ENCODE peak calls at places on chromosomes 16 and 17, in five cellular contexts. T is cardiac muscle cell, Q is neural crest cell, F is upper lobe of right lung, G is B cell. O is an unnamed sample.

GRCh38 chr17:72682597-72682996 is 409.9 kb downstream of the SLC39A11 start:
- DNase-seq in G (no peak), F (no peak), T (no peak), Q (no peak), O (no peak)

GRCh38 chr16:27911486-27911885 is 152.0 kb downstream of the GSG1L start:
- DNase-seq in G (no peak), Q (no peak), F (no peak), T (no peak), O (no peak)

GRCh38 chr17:16215965-16216316 is 607 bp upstream of the NCOR1 start:
- DNase-seq in Q (no peak), F (no peak), G (no peak), T (no peak), O (no peak)

GRCh38 chr16:2054543-2055245 is 6.9 kb downstream of the TSC2 start:
- DNase-seq in T (no peak), G (no peak), Q (no peak), F (peak; percentile 81), O (peak; percentile 61)

GRCh38 chr17:82160081-82160480 is 52.6 kb downstream of the CCDC57 start:
- DNase-seq in G (no peak), T (no peak), Q (no peak), F (no peak), O (no peak)

GRCh38 chr17:1058423-1059130 is 61.6 kb downstream of the TIMM22 start:
- DNase-seq in Q (peak; percentile 41), F (peak; percentile 88), T (no peak), G (no peak), O (peak; percentile 68)

GRCh38 chr16:8458481-8458880 is 131.8 kb downstream of the TMEM114 start:
- DNase-seq in T (no peak), F (no peak), G (no peak), Q (no peak), O (no peak)

GRCh38 chr16:85594621-85595298 is 18.4 kb upstream of the GSE1 start:
- DNase-seq in G (no peak), F (no peak), T (no peak), Q (no peak), O (no peak)

GRCh38 chr16:64589836-64590235 is 532.0 kb downstream of the CDH11 start:
- DNase-seq in F (no peak), G (no peak), T (no peak), Q (no peak), O (no peak)

GRCh38 chr16:28188085-28188916 is 23.5 kb downstream of the XPO6 start:
- DNase-seq in G (peak; percentile 28), F (no peak), Q (no peak), T (no peak), O (no peak)

GRCh38 chr16:55367796-55368195 is 43.8 kb downstream of the IRX6 start:
- DNase-seq in T (no peak), F (no peak), G (no peak), Q (no peak), O (no peak)

GRCh38 chr17:66518677-66519076 is 216.3 kb downstream of the PRKCA start:
- DNase-seq in Q (no peak), T (no peak), G (no peak), F (no peak), O (no peak)

GRCh38 chr16:2692948-2693651 is 10.8 kb downstream of the KCTD5 start:
- DNase-seq in F (no peak), T (no peak), Q (no peak), G (no peak), O (no peak)

GRCh38 chr16:10577305-10578202 is 2.8 kb downstream of the EMP2 start:
- DNase-seq in Q (no peak), G (no peak), T (peak; percentile 91), F (peak; percentile 69), O (peak; percentile 34)

GRCh38 chr16:28821874-28822519 is 802 bp upstream of the ATXN2L start:
- DNase-seq in F (no peak), T (no peak), G (no peak), Q (no peak), O (no peak)

GRCh38 chr17:80844418-80844990 is 147.1 kb upstream of the CHMP6 start:
- DNase-seq in T (no peak), G (no peak), F (peak; percentile 58), Q (no peak), O (no peak)

GRCh38 chr17:76138234-76138895 is 2.7 kb downstream of the FOXJ1 start:
- DNase-seq in Q (peak; percentile 69), F (no peak), T (no peak), G (no peak), O (no peak)

GRCh38 chr17:7019839-7020519 is 2.9 kb upstream of the BCL6B start:
- DNase-seq in T (peak; percentile 76), F (peak; percentile 73), G (no peak), Q (no peak), O (peak; percentile 51)

GRCh38 chr17:37701424-37702020 is 43.3 kb downstream of the HNF1B start:
- DNase-seq in T (no peak), G (peak; percentile 70), Q (peak; percentile 16), F (peak; percentile 72), O (peak; percentile 93)

DNA sequence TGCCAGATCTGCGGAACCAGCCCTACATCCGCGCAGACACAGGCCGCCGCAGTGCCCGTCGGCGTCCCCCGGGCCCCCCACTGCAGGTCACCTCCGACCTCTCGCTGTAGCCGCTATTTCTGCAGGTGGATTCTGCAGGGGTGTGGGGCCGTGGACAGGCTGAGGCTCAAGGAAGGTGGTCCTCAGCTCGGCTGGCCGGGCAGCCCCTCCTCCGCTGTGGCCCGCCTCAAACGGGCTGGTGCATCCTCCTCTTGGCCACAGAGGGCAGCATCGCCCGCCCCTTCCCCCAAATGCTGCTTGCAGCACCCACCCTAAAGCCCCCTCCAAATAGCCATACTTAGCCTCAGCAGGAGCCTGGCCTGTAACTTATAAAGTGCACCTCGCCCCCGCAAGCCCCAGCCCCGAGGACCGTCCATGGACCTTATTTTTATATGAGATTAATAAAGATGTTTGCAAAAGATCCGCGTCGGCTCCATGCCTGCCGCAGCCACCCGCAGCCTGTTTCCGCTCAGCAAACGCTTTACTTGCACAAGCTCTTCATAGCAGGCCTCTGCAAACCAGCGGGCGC is 14.9 kb downstream of the SPATA32 start:
- DNase-seq in F (peak; percentile 71), Q (peak; percentile 65), T (peak; percentile 71), G (no peak), O (peak; percentile 77)
- TF ChIP-seq CTCF in F (peak; percentile 49), Q (peak; percentile 71), T (peak; percentile 53), G (peak; percentile 30), O (peak; percentile 80)

GRCh38 chr16:67666538-67667433 is at the start of the genes C16orf86 and ENKD1:
- DNase-seq in G (peak; percentile 98), T (peak; percentile 91), Q (peak; percentile 81), F (peak; percentile 94), O (peak; percentile 82)
- TF ChIP-seq CTCF in G (no peak), T (no peak), Q (no peak), F (no peak), O (no peak)

DNA sequence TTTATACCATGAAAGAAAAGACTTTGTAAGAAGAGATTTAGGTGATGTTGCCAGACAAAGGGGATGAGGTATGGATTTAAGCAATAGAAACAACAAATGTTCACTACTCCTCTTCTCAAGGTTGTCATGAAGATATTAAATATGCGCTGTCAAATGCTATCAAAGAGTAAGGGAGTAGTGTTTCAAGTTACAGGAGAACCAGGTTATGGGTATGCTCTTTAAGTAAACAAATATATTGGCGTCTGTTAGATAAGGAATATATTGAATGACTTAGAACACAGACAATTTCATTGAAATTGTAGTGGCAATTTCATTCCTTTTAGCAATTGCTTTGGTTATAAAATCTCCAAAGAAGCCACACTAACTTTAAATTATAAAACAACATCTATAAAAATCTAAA is 229.0 kb downstream of the FTO start:
- DNase-seq in F (no peak), Q (no peak), G (no peak), T (no peak), O (no peak)
- TF ChIP-seq CTCF in F (no peak), Q (no peak), G (no peak), T (no peak), O (no peak)

GRCh38 chr16:15682105-15682570 is 32.1 kb downstream of the NDE1 start:
- DNase-seq in T (peak; percentile 39), F (no peak), Q (peak; percentile 6), G (no peak), O (peak; percentile 69)
- TF ChIP-seq CTCF in T (peak; percentile 60), F (peak; percentile 44), Q (peak; percentile 58), G (peak; percentile 73), O (peak; percentile 53)

DNA sequence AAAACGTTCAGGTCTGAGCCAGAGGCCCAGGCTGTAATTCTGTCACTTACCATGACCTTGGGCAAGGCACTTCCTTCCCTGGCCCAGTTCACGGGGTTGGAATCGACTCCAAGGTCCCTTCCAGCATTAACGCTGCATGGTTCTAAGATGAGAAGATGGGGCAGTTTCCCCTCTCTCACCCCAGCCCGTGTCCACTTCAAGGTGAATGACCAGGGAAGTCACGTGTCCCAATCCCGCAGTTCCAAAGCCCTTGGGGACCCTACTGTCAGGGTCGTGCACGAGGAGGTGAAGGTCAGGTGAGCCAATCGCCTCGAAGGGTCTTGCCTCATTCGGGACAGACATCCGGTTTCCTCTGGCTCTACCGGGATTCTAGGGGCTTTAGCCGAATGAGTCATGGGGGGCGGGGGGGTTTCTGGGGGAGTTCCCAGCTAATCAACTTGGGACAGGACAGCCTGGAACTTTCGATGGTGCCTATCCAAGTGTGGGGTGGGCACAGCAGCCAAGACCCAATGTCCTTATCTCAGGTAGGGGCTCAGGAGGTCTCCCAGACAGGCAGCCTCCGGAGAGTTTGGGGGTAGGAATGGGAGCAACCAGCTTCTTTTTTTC is 762 bp upstream of the CSF3 start:
- DNase-seq in Q (no peak), T (no peak), G (peak; percentile 33), F (no peak), O (peak; percentile 63)
- TF ChIP-seq CTCF in Q (no peak), T (no peak), G (no peak), F (no peak), O (no peak)